ENCODE peak calls at places on chromosome 19, in eight cellular contexts. R is thoracic aorta, P is fibroblast of the aortic adventitia, T is gastrocnemius medialis, O is activated B cell treated with CpG ODN at 0.5 μM for 24 hours, M is A549, I is fibroblast of mammary gland, L is nephron progenitor cell. G is an unnamed sample.

GRCh38 chr19:46082728-46083050 is 41.8 kb downstream of the IGFL3 start:
- DNase-seq in M (peak; percentile 46), O (no peak), I (peak; percentile 33), T (no peak), L (no peak), R (no peak), P (no peak), G (no peak)

GRCh38 chr19:2653717-2654584 is 48.5 kb downstream of the GNG7 start:
- DNase-seq in I (no peak), T (no peak), L (peak; percentile 35), R (no peak), M (no peak), P (no peak), O (no peak), G (no peak)

GRCh38 chr19:10979950-10980349 is 19.1 kb downstream of the SMARCA4 start:
- DNase-seq in I (no peak), T (no peak), P (no peak), L (no peak), M (no peak), R (no peak), O (no peak), G (no peak)

GRCh38 chr19:33134571-33135041 is 2.7 kb downstream of the WDR88 start:
- DNase-seq in P (no peak), M (no peak), T (no peak), I (no peak), R (no peak), L (peak; percentile 37), O (no peak), G (no peak)

GRCh38 chr19:49689133-49690072 is at the start of gene ADM5:
- DNase-seq in P (no peak), T (peak; percentile 35), R (no peak), O (no peak), I (no peak), L (peak; percentile 61), M (no peak), G (peak; percentile 83)

GRCh38 chr19:46033401-46033800 is 7.4 kb downstream of the IGFL4 start:
- DNase-seq in M (no peak), I (no peak), L (no peak), R (no peak), T (no peak), O (no peak), P (no peak), G (no peak)

GRCh38 chr19:10747271-10747670 is 29.4 kb downstream of the DNM2 start:
- DNase-seq in P (no peak), T (peak; percentile 64), I (no peak), M (peak; percentile 70), R (no peak), L (no peak), O (no peak), G (no peak)

GRCh38 chr19:54201980-54202379 is 1.3 kb downstream of the RPS9 start:
- DNase-seq in L (no peak), T (no peak), P (no peak), R (no peak), M (no peak), I (no peak), O (no peak), G (no peak)

GRCh38 chr19:33687761-33688656 is 66.3 kb downstream of the CHST8 start:
- DNase-seq in O (no peak), L (no peak), T (no peak), I (no peak), R (no peak), P (no peak), M (no peak), G (peak; percentile 12)

GRCh38 chr19:40888191-40888590 is 6.2 kb upstream of the CYP2A7 start:
- DNase-seq in T (no peak), L (no peak), R (no peak), I (no peak), O (no peak), P (no peak), M (no peak), G (no peak)

GRCh38 chr19:45305421-45305820 is 17.3 kb downstream of the CKM start:
- DNase-seq in I (peak; percentile 45), T (peak; percentile 63), O (no peak), M (no peak), R (no peak), P (peak; percentile 47), L (no peak), G (no peak)

GRCh38 chr19:29535984-29536508 is 10.3 kb downstream of the VSTM2B start:
- DNase-seq in I (no peak), P (no peak), O (no peak), M (no peak), T (no peak), R (no peak), L (no peak), G (no peak)

GRCh38 chr19:52691737-52692136 is 43.1 kb downstream of the ZNF611 start:
- DNase-seq in P (no peak), L (no peak), T (no peak), M (no peak), R (no peak), I (no peak), O (no peak), G (peak; percentile 49)

GRCh38 chr19:46955114-46955812 is 64.4 kb upstream of the NPAS1 start:
- DNase-seq in I (peak; percentile 41), M (no peak), T (no peak), P (peak; percentile 57), L (no peak), O (no peak), R (no peak), G (no peak)

GRCh38 chr19:21604351-21604926 is 99.0 kb downstream of the ZNF429 start:
- DNase-seq in O (no peak), I (peak; percentile 5), T (no peak), L (no peak), M (no peak), P (peak; percentile 19), R (no peak), G (no peak)

GRCh38 chr19:40908981-40909380 is 26.9 kb upstream of the CYP2A7 start:
- DNase-seq in R (no peak), P (no peak), M (no peak), L (no peak), I (no peak), T (no peak), O (no peak), G (no peak)

GRCh38 chr19:18501832-18502231 is 20.0 kb downstream of the ELL start:
- DNase-seq in M (no peak), R (no peak), T (peak; percentile 79), I (no peak), O (no peak), P (no peak), L (no peak), G (no peak)

DNA sequence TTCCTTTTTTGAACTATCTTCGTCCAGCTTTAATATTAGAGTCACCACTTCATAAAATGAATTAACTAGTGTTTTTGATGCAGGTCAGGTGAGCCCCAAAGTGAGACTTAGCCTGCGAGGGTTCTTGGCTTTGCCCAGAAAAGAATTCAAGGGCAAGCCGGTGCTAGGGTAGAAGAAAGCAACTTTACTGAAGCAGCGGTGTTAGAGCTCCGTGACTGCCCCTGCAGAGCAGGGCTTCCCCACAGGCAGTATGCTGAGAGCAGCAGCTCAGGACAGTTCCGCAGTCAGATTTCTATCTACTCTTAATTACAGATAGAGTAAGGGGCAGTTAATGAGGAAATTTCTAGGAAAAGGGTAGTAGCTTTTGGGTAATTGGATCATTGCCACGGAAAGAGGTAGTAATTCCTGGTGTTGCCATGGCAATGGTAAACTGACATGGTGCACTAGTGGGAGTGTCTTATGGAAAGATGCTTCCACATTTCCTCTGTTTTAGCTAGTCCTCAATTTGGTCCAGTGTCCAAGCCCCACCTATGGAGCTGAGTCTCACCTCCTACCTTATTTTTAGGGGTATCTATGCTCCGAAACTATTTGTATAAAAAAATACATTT is 432.2 kb upstream of the ZNF507 start:
- DNase-seq in O (no peak), L (no peak), I (no peak), R (no peak), M (no peak), P (no peak), T (no peak), G (no peak)
- TF ChIP-seq CTCF in O (no peak), L (no peak), I (no peak), R (no peak), M (no peak), P (no peak), T (no peak), G (no peak)

GRCh38 chr19:12035220-12036172 is at the start of gene ZNF433:
- DNase-seq in R (peak; percentile 83), M (no peak), I (peak; percentile 75), P (peak; percentile 77), O (peak; percentile 80), T (peak; percentile 86), L (peak; percentile 97), G (peak; percentile 96)
- TF ChIP-seq CTCF in R (no peak), M (no peak), I (no peak), P (peak; percentile 16), O (no peak), T (no peak), L (no peak), G (no peak)

GRCh38 chr19:3976495-3977241 is 5.8 kb upstream of the DAPK3 start:
- DNase-seq in O (no peak), M (no peak), T (peak; percentile 33), R (no peak), I (peak; percentile 71), P (no peak), L (no peak), G (no peak)

GRCh38 chr19:3975637-3976087 is 4.8 kb upstream of the DAPK3 start:
- DNase-seq in R (no peak), O (no peak), L (no peak), M (no peak), T (peak; percentile 21), I (no peak), P (no peak), G (no peak)

GRCh38 chr19:3978145-3978544 is 7.1 kb downstream of the EEF2 start:
- DNase-seq in L (no peak), O (no peak), M (no peak), P (no peak), R (no peak), T (no peak), I (no peak), G (no peak)

GRCh38 chr19:3979289-3979673 is 6.0 kb downstream of the EEF2 start:
- DNase-seq in L (no peak), T (peak; percentile 28), O (no peak), R (no peak), M (no peak), P (no peak), I (no peak), G (peak; percentile 10)

GRCh38 chr19:3977242-3978143 is 6.6 kb upstream of the DAPK3 start:
- DNase-seq in M (no peak), L (peak; percentile 8), O (no peak), R (no peak), I (no peak), P (no peak), T (peak; percentile 24), G (no peak)
- TF ChIP-seq CTCF in M (no peak), L (no peak), O (no peak), R (peak; percentile 16), I (no peak), P (peak; percentile 34), T (no peak), G (no peak)

DNA sequence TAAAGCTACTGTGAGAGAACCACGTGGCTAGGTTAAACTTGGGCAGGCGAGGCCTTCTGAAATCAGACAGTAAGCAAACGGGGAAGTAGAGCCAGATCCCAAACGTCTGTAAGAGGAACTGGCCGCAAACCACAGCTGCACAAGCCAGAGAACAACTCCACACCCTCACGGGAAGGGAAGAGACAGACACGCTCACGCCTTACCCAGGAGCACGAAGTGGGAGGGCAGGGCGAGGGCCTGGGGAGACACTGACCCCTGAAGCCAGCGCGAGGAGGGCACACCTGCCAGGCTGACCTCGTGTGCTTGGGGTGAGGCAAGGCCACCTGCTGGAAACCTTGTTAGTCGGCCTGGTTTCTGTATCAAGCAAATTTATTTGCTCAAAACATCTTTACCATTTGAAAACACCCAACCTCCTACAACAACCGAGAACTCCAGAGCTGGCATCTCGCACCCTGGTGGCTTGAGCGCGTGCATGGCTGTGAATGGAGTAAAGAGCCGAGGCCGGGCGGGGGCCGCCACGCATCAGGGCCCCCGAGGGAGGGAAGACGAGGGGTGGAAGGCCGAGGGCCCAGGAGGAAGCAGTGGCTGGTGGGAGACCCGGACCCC is 7.3 kb downstream of the POLR2E start:
- DNase-seq in P (no peak), L (no peak), T (peak; percentile 51), I (no peak), O (peak; percentile 45), R (no peak), M (no peak), G (no peak)
- TF ChIP-seq CTCF in P (no peak), L (no peak), T (no peak), I (no peak), O (no peak), R (no peak), M (no peak), G (no peak)

G was measured in D721Med.